ENCODE peak calls at places on chromosomes 11 and 22, in six cellular contexts. N is A549, B is GM12878, I is K562, C is endothelial cell of umbilical vein, S is HepG2. G is an unnamed sample.

GRCh38 chr22:34160117-34160758 is 240.0 kb upstream of the LARGE1 start:
- DNase-seq in N (no peak), B (no peak), I (no peak), C (no peak), S (no peak), G (no peak)

GRCh38 chr11:60873533-60873932 is 6.2 kb downstream of the ZP1 start:
- DNase-seq in N (no peak), B (no peak), I (no peak), C (no peak), S (no peak), G (no peak)

GRCh38 chr11:12222099-12222751 is 111.8 kb downstream of the MICAL2 start:
- DNase-seq in N (no peak), B (no peak), I (peak; percentile 31), C (no peak), S (peak; percentile 35), G (peak; percentile 56)

GRCh38 chr11:86449993-86450629 is 75.4 kb downstream of the CCDC81 start:
- DNase-seq in N (no peak), B (no peak), I (no peak), C (no peak), S (no peak), G (peak; percentile 40)

GRCh38 chr22:47154621-47155081 is 392.2 kb downstream of the TBC1D22A start:
- DNase-seq in N (no peak), B (no peak), I (no peak), C (no peak), S (no peak), G (no peak)

GRCh38 chr11:57614234-57614772 is 16.8 kb downstream of the SERPING1 start:
- DNase-seq in N (no peak), B (no peak), I (no peak), C (no peak), S (no peak), G (no peak)

GRCh38 chr11:9594267-9595046 is 21.0 kb downstream of the WEE1 start:
- DNase-seq in N (no peak), B (no peak), I (no peak), C (no peak), S (no peak), G (no peak)

GRCh38 chr22:45216133-45217003 is 24.3 kb downstream of the KIAA0930 start:
- DNase-seq in N (no peak), B (no peak), I (no peak), C (no peak), S (no peak), G (no peak)

GRCh38 chr11:44290206-44290605 is 19.7 kb downstream of the ALX4 start:
- DNase-seq in N (no peak), B (no peak), I (no peak), C (no peak), S (no peak), G (no peak)

GRCh38 chr11:57491371-57492061 is 24.0 kb downstream of the SLC43A1 start:
- DNase-seq in N (peak; percentile 48), B (no peak), I (peak; percentile 68), C (peak; percentile 39), S (peak; percentile 38), G (peak; percentile 81)

GRCh38 chr11:28797536-28797935 is 689.3 kb downstream of the METTL15 start:
- DNase-seq in N (no peak), B (no peak), I (no peak), C (no peak), S (no peak), G (peak; percentile 7)

GRCh38 chr11:76030286-76030685 is 176.0 kb downstream of the WNT11 start:
- DNase-seq in N (peak; percentile 93), B (no peak), I (no peak), C (peak; percentile 96), S (peak; percentile 54), G (no peak)

GRCh38 chr11:64880240-64881001 is 2.0 kb upstream of the EHD1 start:
- DNase-seq in N (no peak), B (no peak), I (no peak), C (no peak), S (no peak), G (no peak)

GRCh38 chr22:20296598-20296997 is 23.3 kb downstream of the DGCR6L start:
- DNase-seq in N (no peak), B (no peak), I (no peak), C (no peak), S (no peak), G (no peak)

GRCh38 chr22:20298110-20298802 is 21.6 kb downstream of the DGCR6L start:
- DNase-seq in N (no peak), B (no peak), I (peak; percentile 48), C (no peak), S (no peak), G (no peak)

GRCh38 chr22:20297414-20298109 is 22.3 kb downstream of the DGCR6L start:
- DNase-seq in N (no peak), B (no peak), I (no peak), C (no peak), S (no peak), G (no peak)

GRCh38 chr22:20299736-20300136 is 20.1 kb downstream of the DGCR6L start:
- DNase-seq in N (no peak), B (no peak), I (no peak), C (peak; percentile 45), S (no peak), G (peak; percentile 35)

GRCh38 chr22:20298803-20299735 is 20.8 kb downstream of the DGCR6L start:
- DNase-seq in N (peak; percentile 84), B (no peak), I (peak; percentile 100), C (peak; percentile 68), S (peak; percentile 20), G (peak; percentile 67)
- TF ChIP-seq POLR2A in N (no peak), B (no peak), I (no peak), C (no peak), S (no peak), G (no peak)

DNA sequence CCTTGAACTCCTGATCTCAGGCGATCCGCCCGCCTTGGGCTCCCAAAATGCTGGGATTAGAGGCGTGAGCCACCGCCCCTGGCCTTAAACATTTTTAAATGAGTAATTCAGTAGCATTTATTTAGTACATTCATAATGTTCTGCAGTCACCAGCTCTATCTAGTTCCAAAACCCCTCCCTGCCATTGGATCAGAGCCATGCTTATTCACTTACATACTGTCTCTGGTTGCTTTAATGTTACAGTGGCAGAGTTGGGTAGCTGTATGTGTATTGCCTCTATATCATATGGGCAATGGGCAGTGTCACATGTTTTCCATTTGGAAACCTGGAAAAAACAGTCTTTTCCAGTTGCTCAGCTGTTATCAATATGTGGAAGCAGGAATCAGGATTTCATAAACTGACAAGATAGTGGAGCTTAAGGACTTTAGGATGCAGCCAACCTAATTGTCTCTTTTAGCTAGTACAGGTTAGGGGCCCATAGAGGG is 10.5 kb downstream of the COA4 start:
- DNase-seq in N (no peak), B (no peak), I (no peak), C (no peak), S (no peak), G (no peak)
- TF ChIP-seq MYC in N (no peak), B (no peak), I (no peak), C (no peak), S (no peak), G (no peak)

GRCh38 chr11:130455493-130456127 is 7.2 kb downstream of the ADAMTS15 start:
- DNase-seq in N (no peak), B (no peak), I (no peak), C (no peak), S (no peak), G (no peak)
- H3K4me3 ChIP-seq in N (no peak overlapping the region), B (no peak overlapping the region), I (no peak overlapping the region), C (no peak overlapping the region), S (no peak overlapping the region), G (no peak overlapping the region)

DNA sequence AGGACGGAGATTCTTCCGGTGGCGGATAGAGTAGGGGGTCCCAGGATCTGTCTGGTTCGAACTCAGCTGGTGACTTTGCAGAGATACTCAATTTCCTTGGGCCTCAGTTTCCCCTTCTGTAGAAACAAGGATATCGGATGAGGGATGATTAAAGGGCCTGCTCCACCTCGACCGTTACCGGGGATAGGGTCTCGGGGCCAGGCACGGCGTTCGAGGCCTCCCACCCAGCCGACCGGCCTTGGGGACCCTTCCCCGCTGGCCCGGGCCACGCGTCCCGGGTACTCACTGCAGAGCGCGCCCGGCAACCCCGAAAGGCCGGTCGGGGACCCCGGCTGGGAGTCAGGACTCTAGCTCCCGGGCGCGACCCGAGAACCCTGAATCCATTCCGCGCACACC is 321 bp downstream of the RHBDD3 start:
- DNase-seq in N (no peak), B (no peak), I (no peak), C (no peak), S (no peak), G (no peak)
- TF ChIP-seq POLR2A in N (no peak), B (no peak), I (no peak), C (no peak), S (peak; percentile 34), G (no peak)

DNA sequence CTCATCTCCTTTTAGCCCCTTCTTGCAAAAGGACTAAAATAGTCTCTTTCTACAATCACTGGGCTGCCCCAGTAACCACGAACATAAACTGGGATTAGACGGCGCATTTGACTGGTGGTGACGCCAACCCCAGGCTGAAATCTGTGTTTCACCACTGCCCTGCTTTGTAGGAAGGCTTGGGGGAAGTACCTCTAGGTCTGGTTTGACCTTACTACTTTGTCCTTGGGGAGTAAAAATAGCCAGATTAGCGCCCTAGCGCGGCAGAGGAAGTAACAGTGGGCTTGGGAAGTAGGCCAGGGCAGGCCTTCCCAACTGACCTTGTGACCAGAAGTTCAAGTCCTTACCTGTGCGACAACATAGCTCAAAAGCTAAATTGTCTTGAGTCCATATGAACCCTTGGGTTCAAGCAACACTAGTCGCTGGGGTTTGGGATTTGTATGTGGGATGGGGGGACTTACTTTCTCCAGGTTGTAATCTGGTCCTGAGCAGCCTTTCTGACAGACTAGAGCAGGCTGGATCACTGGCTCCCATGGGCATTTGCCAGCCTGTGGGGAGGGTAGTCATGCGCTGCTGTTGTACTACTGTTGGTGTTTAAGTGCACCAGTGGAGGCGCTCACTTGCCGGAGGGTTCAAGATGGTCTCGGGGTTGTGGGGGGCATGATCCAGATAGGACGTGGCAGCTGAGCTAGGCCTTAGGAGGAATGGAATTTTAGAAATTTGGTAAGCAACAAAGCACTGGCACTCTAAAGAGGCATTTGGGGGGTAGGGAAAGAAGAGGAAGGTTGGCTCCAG is 953 bp upstream of the PACS1 start:
- DNase-seq in N (peak; percentile 81), B (no peak), I (no peak), C (peak; percentile 63), S (peak; percentile 12), G (peak; percentile 61)
- TF ChIP-seq MYC in N (peak; percentile 20), B (no peak), I (peak; percentile 61), C (no peak), S (no peak), G (no peak)

GRCh38 chr11:103537904-103538502 is 428.8 kb downstream of the DYNC2H1 start:
- DNase-seq in N (peak; percentile 17), B (no peak), I (no peak), C (peak; percentile 54), S (no peak), G (peak; percentile 23)

GRCh38 chr11:103534959-103535358 is 425.7 kb downstream of the DYNC2H1 start:
- DNase-seq in N (no peak), B (no peak), I (no peak), C (no peak), S (no peak), G (no peak)

GRCh38 chr11:103534191-103534590 is 425.0 kb downstream of the DYNC2H1 start:
- DNase-seq in N (no peak), B (no peak), I (no peak), C (no peak), S (no peak), G (no peak)

GRCh38 chr11:103539166-103539565 is 429.9 kb downstream of the DYNC2H1 start:
- DNase-seq in N (no peak), B (no peak), I (no peak), C (no peak), S (no peak), G (no peak)

DNA sequence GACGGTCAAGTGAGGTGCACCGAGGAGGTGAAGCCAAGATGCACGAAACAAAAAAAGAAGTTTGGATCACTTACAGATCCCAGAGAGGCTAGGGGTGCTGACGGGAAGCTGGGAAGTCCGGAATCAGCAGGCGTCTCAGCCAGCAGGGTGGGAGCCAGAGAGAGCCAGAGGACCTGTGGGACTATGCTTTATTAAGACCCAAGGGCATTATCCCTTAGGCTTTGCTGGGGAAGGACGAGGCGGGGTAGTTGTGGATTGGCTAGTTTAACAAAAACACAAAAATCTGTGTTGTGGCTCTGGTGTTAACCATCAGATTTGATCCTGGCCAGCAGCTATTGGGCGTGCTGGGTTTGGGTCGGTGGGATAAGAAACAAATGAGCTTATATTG is 427.1 kb downstream of the DYNC2H1 start:
- DNase-seq in N (no peak), B (no peak), I (no peak), C (no peak), S (no peak), G (no peak)
- H3K4me3 ChIP-seq in N (no peak overlapping the region), B (no peak overlapping the region), I (no peak overlapping the region), C (no peak overlapping the region), S (no peak overlapping the region), G (no peak overlapping the region)

G was measured in NB4.